ENCODE peak calls at places on chromosome 16, in eight cellular contexts. L, T, Q, O, V, N, D and W are unnamed samples.
A peak's percentile ranks its signal among the peaks of the same experiment; 100 is the strongest.

GRCh38 chr16:85986931-85987749 is 88.2 kb downstream of the IRF8 start:
- DNase-seq in L (no peak), T (peak; percentile 10), Q (peak; percentile 40), O (peak; percentile 44), V (peak; percentile 77), N (peak; percentile 21), D (peak; percentile 27), W (no peak)

GRCh38 chr16:79468236-79468635 is 132.3 kb downstream of the MAF start:
- DNase-seq in L (no peak), T (no peak), Q (no peak), O (no peak), V (no peak), N (no peak), D (no peak), W (no peak)

GRCh38 chr16:24577167-24577566 is 37.8 kb downstream of the RBBP6 start:
- DNase-seq in L (no peak), T (no peak), Q (no peak), O (no peak), V (no peak), N (no peak), D (no peak), W (no peak)

GRCh38 chr16:28059841-28060240 is 3.7 kb downstream of the GSG1L start:
- DNase-seq in L (no peak), T (no peak), Q (no peak), O (no peak), V (no peak), N (no peak), D (no peak), W (no peak)

GRCh38 chr16:78175287-78175686 is 75.8 kb downstream of the WWOX start:
- DNase-seq in L (no peak), T (no peak), Q (no peak), O (no peak), V (no peak), N (no peak), D (no peak), W (no peak)

GRCh38 chr16:89711601-89712475 is 8.9 kb downstream of the VPS9D1 start:
- DNase-seq in L (peak; percentile 63), T (peak; percentile 60), Q (peak; percentile 86), O (peak; percentile 63), V (peak; percentile 83), N (no peak), D (no peak), W (no peak)

GRCh38 chr16:58333937-58334336 is 39.1 kb upstream of the PRSS54 start:
- DNase-seq in L (no peak), T (no peak), Q (no peak), O (no peak), V (no peak), N (no peak), D (no peak), W (no peak)

GRCh38 chr16:63061319-63061718 is 1025.1 kb upstream of the CDH8 start:
- DNase-seq in L (no peak), T (no peak), Q (no peak), O (no peak), V (no peak), N (no peak), D (no peak), W (no peak)

GRCh38 chr16:17392857-17393421 is 77.8 kb downstream of the XYLT1 start:
- DNase-seq in L (no peak), T (no peak), Q (no peak), O (no peak), V (no peak), N (no peak), D (no peak), W (no peak)

GRCh38 chr16:80599466-80599865 is 58.7 kb downstream of the DYNLRB2 start:
- DNase-seq in L (no peak), T (no peak), Q (no peak), O (no peak), V (no peak), N (no peak), D (no peak), W (no peak)

GRCh38 chr16:11913425-11914079 is 2.2 kb downstream of the GSPT1 start:
- DNase-seq in L (peak; percentile 64), T (peak; percentile 64), Q (no peak), O (no peak), V (no peak), N (no peak), D (no peak), W (no peak)

GRCh38 chr16:76318565-76318964 is 41.4 kb downstream of the CNTNAP4 start:
- DNase-seq in L (no peak), T (no peak), Q (no peak), O (no peak), V (no peak), N (no peak), D (no peak), W (no peak)

GRCh38 chr16:85898521-85899442 is at the start of gene IRF8:
- DNase-seq in L (peak; percentile 73), T (peak; percentile 63), Q (peak; percentile 86), O (peak; percentile 65), V (peak; percentile 88), N (peak; percentile 65), D (peak; percentile 60), W (no peak)

GRCh38 chr16:57102888-57103879 is 10.8 kb downstream of the CPNE2 start:
- DNase-seq in L (no peak), T (no peak), Q (no peak), O (no peak), V (no peak), N (no peak), D (no peak), W (no peak)

GRCh38 chr16:57141822-57142631 is 43.8 kb downstream of the PSME3IP1 start:
- DNase-seq in L (peak; percentile 38), T (peak; percentile 32), Q (no peak), O (peak; percentile 12), V (no peak), N (no peak), D (no peak), W (no peak)

GRCh38 chr16:14013145-14013570 is 58.0 kb upstream of the MRTFB start:
- DNase-seq in L (no peak), T (no peak), Q (no peak), O (no peak), V (no peak), N (no peak), D (no peak), W (no peak)